ENCODE peak calls at places on chromosome 4, in six cellular contexts. C, Y, X, Z, B and R are unnamed samples.
A peak's percentile ranks its signal among the peaks of the same experiment; 100 is the strongest.

GRCh38 chr4:37904824-37905223 is 13.9 kb downstream of the TBC1D1 start:
- DNase-seq in C (no peak), Y (no peak), X (no peak), Z (no peak), B (no peak), R (no peak)

GRCh38 chr4:25938251-25939186 is 24.5 kb downstream of the SMIM20 start:
- DNase-seq in C (no peak), Y (peak; percentile 82), X (no peak), Z (no peak), B (no peak), R (no peak)

GRCh38 chr4:12884846-12885796 is 599.0 kb downstream of the RAB28 start:
- DNase-seq in C (no peak), Y (no peak), X (no peak), Z (no peak), B (peak; percentile 9), R (peak; percentile 28)

GRCh38 chr4:184421558-184422155 is 52.7 kb downstream of the IRF2 start:
- DNase-seq in C (no peak), Y (no peak), X (no peak), Z (no peak), B (no peak), R (no peak)

GRCh38 chr4:165766976-165767375 is 106.1 kb upstream of the TLL1 start:
- DNase-seq in C (no peak), Y (no peak), X (no peak), Z (no peak), B (no peak), R (no peak)

GRCh38 chr4:36772154-36772516 is 472.4 kb upstream of the NWD2 start:
- DNase-seq in C (no peak), Y (no peak), X (no peak), Z (no peak), B (no peak), R (no peak)

GRCh38 chr4:39820186-39820585 is 122.2 kb downstream of the UBE2K start:
- DNase-seq in C (no peak), Y (no peak), X (peak; percentile 88), Z (no peak), B (no peak), R (no peak)

GRCh38 chr4:156528216-156528615 is 443.4 kb downstream of the PDGFC start:
- DNase-seq in C (no peak), Y (no peak), X (no peak), Z (no peak), B (no peak), R (no peak)

GRCh38 chr4:57442241-57442640 is 332.1 kb upstream of the IGFBP7 start:
- DNase-seq in C (no peak), Y (no peak), X (no peak), Z (no peak), B (no peak), R (no peak)

GRCh38 chr4:77023920-77024319 is 51.9 kb downstream of the CCNI start:
- DNase-seq in C (no peak), Y (no peak), X (no peak), Z (no peak), B (no peak), R (no peak)